ENCODE peak calls at places on chromosomes 1 and 21, in six cellular contexts. S is brain microvascular endothelial cell, A is hypothalamus, N is EH, G is H54, P is activated T-cell treated with anti-CD3 and anti-CD28 coated beads for 24 hours. L is an unnamed sample.

GRCh38 chr1:26021647-26022403 is at the start of gene EXTL1:
- DNase-seq in S (peak), A (peak), N (peak), G (no peak), P (no peak), L (no peak)

GRCh38 chr1:61310538-61310937 is 228.2 kb downstream of the NFIA start:
- DNase-seq in S (no peak), A (no peak), N (no peak), G (no peak), P (no peak), L (no peak)

GRCh38 chr1:151164732-151165280 is 896 bp downstream of the LYSMD1 start:
- DNase-seq in S (no peak), A (no peak), N (peak), G (no peak), P (no peak), L (no peak)

GRCh38 chr1:45246760-45247159 is 40.4 kb upstream of the ZSWIM5 start:
- DNase-seq in S (peak), A (no peak), N (peak), G (no peak), P (no peak), L (peak)

GRCh38 chr1:155057104-155057503 is 6.0 kb downstream of the ADAM15 start:
- DNase-seq in S (no peak), A (no peak), N (no peak), G (no peak), P (no peak), L (no peak)

GRCh38 chr1:24990136-24990535 is 60.1 kb upstream of the RUNX3 start:
- DNase-seq in S (no peak), A (no peak), N (no peak), G (no peak), P (no peak), L (no peak)

GRCh38 chr1:39613250-39613649 is 26.2 kb downstream of the HEYL start:
- DNase-seq in S (no peak), A (no peak), N (peak), G (no peak), P (no peak), L (no peak)

GRCh38 chr1:112466078-112466660 is 42.6 kb upstream of the WNT2B start:
- DNase-seq in S (peak), A (peak), N (peak), G (peak), P (peak), L (peak)

GRCh38 chr1:27562021-27562420 is 41.9 kb downstream of the AHDC1 start:
- DNase-seq in S (no peak), A (no peak), N (no peak), G (no peak), P (no peak), L (no peak)

GRCh38 chr1:93317207-93317606 is 28.5 kb upstream of the DR1 start:
- DNase-seq in S (no peak), A (no peak), N (no peak), G (no peak), P (no peak), L (no peak)

GRCh38 chr1:13828454-13829151 is 128.6 kb downstream of the PRDM2 start:
- DNase-seq in S (no peak), A (no peak), N (no peak), G (no peak), P (no peak), L (no peak)

GRCh38 chr1:152398812-152399698 is 15.0 kb downstream of the CRNN start:
- DNase-seq in S (no peak), A (no peak), N (peak), G (no peak), P (no peak), L (peak)

GRCh38 chr1:159889821-159890252 is 10.1 kb downstream of the CFAP45 start:
- DNase-seq in S (peak), A (no peak), N (peak), G (peak), P (no peak), L (peak)

GRCh38 chr1:87428883-87429282 is 100.2 kb downstream of the LMO4 start:
- DNase-seq in S (no peak), A (no peak), N (no peak), G (no peak), P (no peak), L (no peak)

GRCh38 chr1:225650198-225650597 is 2.7 kb downstream of the ENAH start:
- DNase-seq in S (no peak), A (no peak), N (no peak), G (no peak), P (no peak), L (no peak)

GRCh38 chr1:207004931-207005830 is 27.4 kb downstream of the C1orf116 start:
- DNase-seq in S (peak), A (no peak), N (peak), G (peak), P (peak), L (peak)

GRCh38 chr1:2644171-2644570 is 11.4 kb upstream of the MMEL1 start:
- DNase-seq in S (no peak), A (no peak), N (no peak), G (no peak), P (no peak), L (no peak)

GRCh38 chr1:183569141-183569540 is 21.1 kb downstream of the NCF2 start:
- DNase-seq in S (peak), A (no peak), N (peak), G (peak), P (no peak), L (peak)

GRCh38 chr21:41507521-41508414 is at the start of gene TMPRSS2:
- DNase-seq in S (no peak), A (no peak), N (no peak), G (no peak), P (no peak), L (no peak)

GRCh38 chr1:97451944-97452343 is 468.9 kb downstream of the DPYD start:
- DNase-seq in S (no peak), A (no peak), N (no peak), G (no peak), P (no peak), L (no peak)

GRCh38 chr1:109821221-109821669 is 57.5 kb upstream of the EPS8L3 start:
- DNase-seq in S (peak), A (no peak), N (peak), G (peak), P (no peak), L (peak)

GRCh38 chr1:51445346-51446090 is 73.5 kb downstream of the EPS15 start:
- DNase-seq in S (no peak), A (no peak), N (peak), G (no peak), P (no peak), L (no peak)

GRCh38 chr21:44589094-44589493 is 3.2 kb downstream of the KRTAP10-6 start:
- DNase-seq in S (no peak), A (no peak), N (no peak), G (no peak), P (no peak), L (no peak)

GRCh38 chr1:26696645-26697440 is 1.0 kb downstream of the ARID1A start:
- DNase-seq in S (no peak), A (no peak), N (peak), G (no peak), P (peak), L (no peak)

GRCh38 chr1:47555307-47555706 is 117.5 kb downstream of the FOXD2 start:
- DNase-seq in S (no peak), A (no peak), N (no peak), G (no peak), P (no peak), L (no peak)

GRCh38 chr1:223445402-223445801 is 52.2 kb downstream of the CCDC185 start:
- DNase-seq in S (no peak), A (no peak), N (no peak), G (no peak), P (no peak), L (no peak)

GRCh38 chr1:75053207-75053606 is 81.0 kb upstream of the LHX8 start:
- DNase-seq in S (no peak), A (no peak), N (peak), G (no peak), P (no peak), L (peak)

GRCh38 chr1:19164274-19165015 is 45.6 kb downstream of the UBR4 start:
- DNase-seq in S (no peak), A (no peak), N (no peak), G (no peak), P (no peak), L (no peak)

GRCh38 chr1:44170281-44170823 is 28.9 kb upstream of the KLF18 start:
- DNase-seq in S (no peak), A (no peak), N (peak), G (no peak), P (no peak), L (no peak)

GRCh38 chr1:87449348-87449963 is 120.8 kb downstream of the LMO4 start:
- DNase-seq in S (no peak), A (no peak), N (no peak), G (no peak), P (peak), L (no peak)

GRCh38 chr1:245837741-245838140 is 669.3 kb downstream of the SMYD3 start:
- DNase-seq in S (no peak), A (no peak), N (peak), G (peak), P (no peak), L (no peak)

GRCh38 chr1:17718136-17718535 is 37.0 kb upstream of the ACTL8 start:
- DNase-seq in S (no peak), A (no peak), N (no peak), G (no peak), P (no peak), L (no peak)

GRCh38 chr1:107477233-107477632 is 336.4 kb downstream of the NTNG1 start:
- DNase-seq in S (no peak), A (no peak), N (no peak), G (no peak), P (no peak), L (no peak)

GRCh38 chr1:151494741-151495281 is 16.4 kb upstream of the CGN start:
- DNase-seq in S (no peak), A (no peak), N (peak), G (peak), P (no peak), L (peak)

L was measured in H4.